ENCODE peak calls at places on chromosomes 3 and 15, in four cellular contexts. L is brain microvascular endothelial cell, P is left lung, R is body of pancreas. N is an unnamed sample.
A peak's percentile ranks its signal among the peaks of the same experiment; 100 is the strongest.

GRCh38 chr3:109927161-109927560 is 589.8 kb upstream of the DPPA4 start:
- DNase-seq in L (peak; percentile 96), P (no peak), R (no peak), N (peak; percentile 99)

GRCh38 chr3:152256829-152257228 is 11.9 kb upstream of the MBNL1 start:
- DNase-seq in L (no peak), R (no peak), P (no peak), N (no peak)

GRCh38 chr3:75983609-75984290 is 198.4 kb upstream of the ZNF717 start:
- DNase-seq in P (no peak), L (no peak), R (no peak), N (peak; percentile 16)

GRCh38 chr15:55774113-55774970 is 31.4 kb upstream of the PRTG start:
- DNase-seq in L (peak; percentile 44), R (peak; percentile 39), P (no peak), N (no peak)

GRCh38 chr15:33310481-33311311 is at the start of gene RYR3:
- DNase-seq in R (no peak), L (peak; percentile 7), P (peak; percentile 36), N (peak; percentile 66)

GRCh38 chr3:11445883-11446282 is 173.7 kb downstream of the ATG7 start:
- DNase-seq in R (no peak), L (peak; percentile 15), P (no peak), N (no peak)

GRCh38 chr15:40307421-40308165 is at the start of gene PLCB2:
- DNase-seq in R (no peak), P (peak; percentile 70), L (no peak), N (no peak)

GRCh38 chr3:64945171-64945684 is 257.4 kb upstream of the ADAMTS9 start:
- DNase-seq in L (no peak), P (no peak), R (peak; percentile 6), N (no peak)

GRCh38 chr3:57983734-57984518 is 24.3 kb upstream of the FLNB start:
- DNase-seq in P (peak; percentile 76), L (peak; percentile 90), R (peak; percentile 24), N (peak; percentile 89)

GRCh38 chr3:41683666-41684350 is 278.1 kb downstream of the ULK4 start:
- DNase-seq in R (no peak), L (no peak), P (no peak), N (no peak)

GRCh38 chr3:190065204-190065603 is 55.5 kb downstream of the P3H2 start:
- DNase-seq in L (no peak), R (no peak), P (no peak), N (no peak)

GRCh38 chr3:97872209-97873042 is 50.6 kb downstream of the CRYBG3 start:
- DNase-seq in R (no peak), P (no peak), L (peak; percentile 91), N (peak; percentile 97)

GRCh38 chr3:31934018-31934417 is 47.0 kb downstream of the OSBPL10 start:
- DNase-seq in L (no peak), P (no peak), R (no peak), N (no peak)

GRCh38 chr3:177687291-177687690 is 490.0 kb upstream of the TBL1XR1 start:
- DNase-seq in L (no peak), P (no peak), R (no peak), N (no peak)

GRCh38 chr15:25437751-25438600 is 848 bp downstream of the UBE3A start:
- DNase-seq in R (peak; percentile 58), L (peak; percentile 12), P (peak; percentile 61), N (no peak)

GRCh38 chr15:75639709-75640482 is at the start of gene IMP3:
- DNase-seq in R (peak; percentile 97), L (peak; percentile 96), P (peak; percentile 95), N (peak; percentile 95)
- TF ChIP-seq CTCF in R (no peak), L (no peak), P (no peak), N (no peak)

DNA sequence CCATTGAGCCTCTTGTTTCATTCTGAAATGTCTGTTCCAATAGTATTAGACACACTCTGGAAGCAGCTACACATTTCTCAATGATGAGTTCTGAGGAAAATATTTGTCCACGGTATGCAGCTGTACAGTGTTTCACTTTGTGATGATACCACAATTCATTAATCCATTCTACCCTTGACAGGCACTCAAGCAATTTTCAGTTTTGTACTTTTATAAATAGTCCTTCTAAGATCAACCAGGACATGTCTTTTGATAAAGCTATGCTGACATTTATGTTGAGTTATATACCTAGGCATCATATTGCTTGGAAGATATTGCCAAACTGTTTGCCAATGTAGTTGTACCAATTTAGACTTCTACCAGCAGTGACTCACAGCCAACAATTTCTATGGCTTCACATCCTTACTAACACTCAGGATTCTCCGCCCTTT is 165.1 kb upstream of the COL8A1 start:
- DNase-seq in P (no peak), R (no peak), L (peak; percentile 44), N (peak; percentile 15)
- H3K27ac ChIP-seq in P (no peak overlapping the region), R (no peak overlapping the region), L (no peak overlapping the region), N (no peak overlapping the region)

GRCh38 chr3:124850633-124851032 is 36.5 kb downstream of the ITGB5 start:
- DNase-seq in R (no peak), L (peak; percentile 78), P (no peak), N (no peak)
- TF ChIP-seq CTCF in R (no peak), L (peak; percentile 45), P (no peak), N (no peak)

GRCh38 chr15:80442728-80443403 is 38.7 kb downstream of the ARNT2 start:
- DNase-seq in P (no peak), R (no peak), L (no peak), N (no peak)
- H3K27ac ChIP-seq in P (no peak overlapping the region), R (no peak overlapping the region), L (no peak overlapping the region), N (no peak overlapping the region)

GRCh38 chr3:105707009-105707408 is 161.8 kb downstream of the CBLB start:
- DNase-seq in R (no peak), L (no peak), P (no peak), N (no peak)
- TF ChIP-seq CTCF in R (no peak), L (no peak), P (no peak), N (no peak)

GRCh38 chr15:62958528-62958927 is 84.0 kb upstream of the TPM1 start:
- DNase-seq in P (no peak), L (no peak), R (peak; percentile 73), N (no peak)
- H3K27ac ChIP-seq in P (no peak overlapping the region), L (no peak overlapping the region), R (peak overlapping the region; percentile 19), N (no peak overlapping the region)

DNA sequence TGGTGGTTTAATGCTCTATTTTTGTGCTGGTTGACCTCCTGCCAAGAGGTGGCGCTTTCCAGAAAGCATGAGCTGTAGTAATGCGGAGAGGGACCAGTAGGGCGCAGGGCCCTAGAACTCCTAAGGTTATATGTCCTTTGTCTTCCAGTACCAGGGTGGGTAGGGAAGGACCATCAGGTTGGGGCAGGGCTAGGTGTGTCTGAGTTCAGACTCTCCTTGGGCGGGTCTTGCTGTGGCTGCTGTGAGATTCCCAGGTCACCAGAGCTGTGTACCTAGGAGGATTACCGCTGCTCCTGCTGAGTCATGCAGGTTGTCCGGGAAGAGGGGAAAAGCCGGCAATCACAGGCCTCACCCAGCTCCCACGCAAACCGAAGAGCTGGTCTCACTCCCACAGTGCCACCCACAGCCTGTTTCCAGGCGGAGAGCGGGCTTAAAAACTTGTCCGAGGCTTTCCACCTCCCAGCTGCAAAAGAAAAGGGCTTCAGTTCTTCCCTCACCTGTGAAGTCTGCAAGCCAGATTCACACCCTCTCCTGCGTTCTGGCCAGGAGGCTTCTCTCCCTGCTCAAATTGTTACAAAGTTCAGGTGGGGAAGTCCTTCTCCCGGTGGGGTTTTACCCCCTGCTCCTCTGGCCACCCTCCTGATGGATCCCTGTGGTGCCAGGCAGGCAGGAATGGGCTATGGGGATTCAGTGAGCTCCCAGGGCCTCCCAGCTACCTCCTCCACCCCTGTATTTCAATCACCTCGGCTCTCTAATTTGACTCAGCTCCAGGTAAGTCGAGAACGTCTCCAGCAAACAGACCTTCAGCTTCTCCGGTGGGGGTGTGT is 37.7 kb upstream of the BCHE start:
- DNase-seq in R (no peak), P (no peak), L (no peak), N (no peak)
- TF ChIP-seq CTCF in R (no peak), P (no peak), L (no peak), N (peak; percentile 2)

GRCh38 chr3:183884097-183884436 is 613 bp downstream of the PARL start:
- DNase-seq in R (no peak), L (no peak), P (no peak), N (peak; percentile 7)

GRCh38 chr3:183880121-183880520 is 4.6 kb downstream of the PARL start:
- DNase-seq in P (no peak), R (no peak), L (no peak), N (no peak)

GRCh38 chr3:183884437-183885296 is at the start of gene PARL:
- DNase-seq in P (peak; percentile 97), R (peak; percentile 97), L (peak; percentile 89), N (peak; percentile 61)

GRCh38 chr3:183885766-183886165 is 1.1 kb upstream of the PARL start:
- DNase-seq in R (no peak), P (no peak), L (no peak), N (no peak)

GRCh38 chr3:183883291-183884096 is 1.2 kb downstream of the PARL start:
- DNase-seq in P (no peak), R (no peak), L (no peak), N (no peak)
- H3K27ac ChIP-seq in P (peak overlapping the region; percentile 78), R (no peak overlapping the region), L (no peak overlapping the region), N (peak overlapping the region; percentile 22)

DNA sequence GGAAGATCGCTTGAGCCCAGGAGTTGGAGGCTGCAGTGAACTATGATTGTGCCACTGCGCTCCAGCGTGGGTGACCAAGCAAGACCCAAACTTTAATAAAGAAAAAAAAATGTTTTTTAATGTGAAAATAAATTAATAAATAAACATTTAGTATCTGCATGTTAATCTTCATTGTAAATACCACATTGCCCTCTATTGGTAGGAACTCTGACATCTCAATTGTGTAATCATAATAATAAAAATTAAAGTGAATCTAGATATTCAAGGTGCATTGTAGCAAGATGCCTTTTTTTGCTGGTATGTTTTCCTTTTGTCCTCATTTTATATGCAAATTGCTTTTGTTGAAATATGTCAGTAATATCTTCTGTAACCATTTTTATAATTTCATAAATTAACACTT is 95.0 kb upstream of the LIMD1 start:
- DNase-seq in P (no peak), L (no peak), R (no peak), N (no peak)
- TF ChIP-seq CTCF in P (peak; percentile 50), L (peak; percentile 24), R (peak; percentile 31), N (peak; percentile 78)

N was measured in foreskin keratinocyte.